ENCODE peak calls at places on chromosome 4, in six cellular contexts. N is HCT116, H is HepG2, V is GM12878, D is SK-N-SH, Q is K562. L is an unnamed sample.

GRCh38 chr4:25088342-25088952 is 57.7 kb upstream of the LGI2 start:
- DNase-seq in Q (peak; percentile 60), V (no peak), H (no peak), D (peak; percentile 47), N (no peak), L (no peak)

GRCh38 chr4:149791836-149792235 is 23.8 kb downstream of the IQCM start:
- DNase-seq in D (no peak), V (no peak), N (no peak), H (no peak), Q (no peak), L (no peak)

GRCh38 chr4:119627267-119628190 is 1.1 kb downstream of the PDE5A start:
- DNase-seq in Q (peak; percentile 75), N (peak; percentile 19), H (no peak), D (peak; percentile 92), V (no peak), L (peak; percentile 45)

GRCh38 chr4:21769404-21770147 is 179.0 kb downstream of the KCNIP4 start:
- DNase-seq in H (no peak), Q (no peak), V (no peak), D (no peak), N (no peak), L (no peak)

GRCh38 chr4:110587666-110588285 is 35.1 kb downstream of the PITX2 start:
- DNase-seq in D (no peak), H (no peak), N (no peak), Q (no peak), V (no peak), L (no peak)

GRCh38 chr4:13599159-13599558 is 28.4 kb downstream of the BOD1L1 start:
- DNase-seq in H (no peak), D (peak; percentile 4), N (no peak), V (no peak), Q (no peak), L (no peak)

GRCh38 chr4:94274912-94275311 is 67.2 kb downstream of the SMARCAD1 start:
- DNase-seq in V (no peak), N (no peak), D (no peak), H (no peak), Q (no peak), L (no peak)

GRCh38 chr4:174120446-174121142 is 162.9 kb downstream of the FBXO8 start:
- DNase-seq in H (peak; percentile 62), Q (peak; percentile 47), N (peak; percentile 66), D (peak; percentile 69), V (no peak), L (peak; percentile 5)

GRCh38 chr4:152663203-152664066 is 16.4 kb downstream of the TMEM154 start:
- DNase-seq in H (no peak), N (no peak), D (no peak), V (peak; percentile 75), Q (no peak), L (no peak)

GRCh38 chr4:185183622-185184281 is 20.0 kb downstream of the CFAP97 start:
- DNase-seq in N (peak; percentile 78), H (peak; percentile 79), Q (peak; percentile 70), V (no peak), D (peak; percentile 68), L (peak; percentile 16)

GRCh38 chr4:108355523-108356208 is 186.9 kb upstream of the LEF1 start:
- DNase-seq in N (no peak), Q (no peak), V (no peak), H (no peak), D (peak; percentile 69), L (no peak)

GRCh38 chr4:4655901-4656300 is 114.1 kb upstream of the STX18 start:
- DNase-seq in V (no peak), H (no peak), D (no peak), N (no peak), Q (no peak), L (no peak)

GRCh38 chr4:26325191-26325590 is 4.4 kb downstream of the RBPJ start:
- DNase-seq in Q (no peak), N (peak; percentile 35), V (no peak), D (peak; percentile 33), H (peak; percentile 42), L (peak; percentile 43)

GRCh38 chr4:156378053-156378665 is 424.5 kb upstream of the CTSO start:
- DNase-seq in H (peak; percentile 2), D (peak; percentile 23), V (no peak), Q (no peak), N (peak; percentile 24), L (peak; percentile 4)

GRCh38 chr4:184978211-184978610 is 40.1 kb upstream of the HELT start:
- DNase-seq in D (no peak), H (no peak), N (no peak), Q (no peak), V (no peak), L (no peak)

GRCh38 chr4:127383666-127384065 is 249.1 kb upstream of the INTU start:
- DNase-seq in H (no peak), D (no peak), N (no peak), Q (no peak), V (no peak), L (no peak)
- TF ChIP-seq JUND in H (no peak), D (no peak), N (no peak), Q (no peak), V (no peak), L (no peak)

DNA sequence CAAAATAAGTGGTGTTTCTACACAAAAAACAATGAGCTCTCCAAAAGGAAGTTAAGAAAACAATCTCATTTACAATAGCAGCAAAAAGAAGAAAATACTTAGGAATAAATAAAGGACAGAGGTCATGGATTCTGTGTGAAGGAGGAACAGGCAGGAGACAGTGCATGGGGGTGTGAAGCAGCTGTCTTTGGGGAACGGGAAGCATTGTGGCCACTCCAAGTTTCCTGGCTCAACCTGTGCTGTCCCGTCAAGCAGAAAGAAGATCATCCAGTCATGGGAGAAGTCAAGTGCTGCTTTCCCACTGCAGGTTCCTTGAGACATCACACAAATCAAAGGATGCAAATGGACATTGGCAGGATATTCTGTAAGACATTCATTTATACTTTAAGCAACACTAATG is 66.1 kb upstream of the MAML3 start:
- DNase-seq in N (no peak), Q (no peak), H (no peak), D (no peak), V (no peak), L (no peak)
- TF ChIP-seq JUND in N (no peak), Q (no peak), H (no peak), D (no peak), V (no peak), L (no peak)

GRCh38 chr4:69096111-69096656 is at the start of gene UGT2B7:
- DNase-seq in N (no peak), Q (no peak), V (no peak), H (peak; percentile 91), D (no peak), L (no peak)
- TF ChIP-seq JUND in N (no peak), Q (no peak), V (no peak), H (no peak), D (no peak), L (no peak)

GRCh38 chr4:3201718-3202702 is 46.9 kb upstream of the MSANTD1 start:
- DNase-seq in H (peak; percentile 53), V (peak; percentile 38), N (no peak), D (no peak), Q (no peak), L (no peak)
- TF ChIP-seq JUND in H (no peak), V (no peak), N (no peak), D (no peak), Q (no peak), L (no peak)

GRCh38 chr4:7110546-7110945 is 42.7 kb upstream of the GRPEL1 start:
- DNase-seq in D (peak; percentile 8), N (no peak), Q (no peak), H (no peak), V (no peak), L (no peak)

GRCh38 chr4:7115557-7116340 is 47.9 kb upstream of the GRPEL1 start:
- DNase-seq in V (no peak), Q (no peak), H (no peak), D (no peak), N (no peak), L (no peak)

GRCh38 chr4:7111441-7111840 is 43.6 kb upstream of the GRPEL1 start:
- DNase-seq in H (no peak), N (no peak), Q (no peak), V (no peak), D (no peak), L (no peak)

GRCh38 chr4:7109169-7109568 is 41.3 kb upstream of the GRPEL1 start:
- DNase-seq in D (no peak), V (no peak), Q (no peak), N (no peak), H (no peak), L (no peak)

DNA sequence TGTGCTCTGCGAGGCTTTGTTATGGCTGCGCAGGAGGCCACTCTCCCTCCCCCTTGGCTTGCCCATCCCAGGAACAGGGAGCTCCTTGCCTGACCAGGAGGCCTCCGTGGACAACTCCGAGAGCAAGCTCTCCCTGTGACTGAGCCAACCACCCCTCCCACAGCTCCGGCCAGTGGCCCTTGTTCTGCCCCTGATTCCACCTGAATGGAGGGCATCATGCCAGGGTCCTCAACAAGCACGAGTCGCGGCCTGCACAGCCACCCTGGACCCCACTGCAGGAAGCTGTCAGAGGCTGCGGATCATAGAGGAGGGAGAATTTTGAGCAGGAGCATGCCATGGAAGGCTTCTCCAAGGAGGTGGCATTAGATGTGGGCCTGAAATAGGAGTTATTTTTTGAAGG is 44.8 kb upstream of the GRPEL1 start:
- DNase-seq in Q (no peak), D (no peak), N (no peak), V (no peak), H (no peak), L (no peak)
- TF ChIP-seq JUND in Q (no peak), D (no peak), N (no peak), V (no peak), H (no peak), L (no peak)

GRCh38 chr4:53365121-53365485 is 758 bp downstream of the SCFD2 start:
- DNase-seq in Q (peak; percentile 13), H (peak; percentile 11), V (no peak), N (no peak), D (peak; percentile 50), L (no peak)
- TF ChIP-seq JUND in Q (no peak), H (no peak), V (no peak), N (no peak), D (no peak), L (no peak)

L was measured in T47D.